ENCODE peak calls at places on chromosomes 1 and 21, in six cellular contexts. D, Y, J, P, Z and X are unnamed samples.

GRCh38 chr1:13737388-13737787 is 37.4 kb downstream of the PRDM2 start:
- DNase-seq in Z (peak), D (no peak), J (no peak), Y (no peak), P (no peak), X (peak)

GRCh38 chr1:39926343-39926769 is 24.6 kb upstream of the MYCL start:
- DNase-seq in D (no peak), P (peak), J (no peak), Y (no peak), Z (peak), X (no peak)

GRCh38 chr1:39141925-39142324 is 62.6 kb upstream of the MACF1 start:
- DNase-seq in D (no peak), J (no peak), P (peak), Z (peak), Y (no peak), X (no peak)

GRCh38 chr1:27350673-27351540 is 9.1 kb downstream of the SYTL1 start:
- DNase-seq in Z (peak), D (no peak), Y (peak), P (no peak), J (no peak), X (no peak)

GRCh38 chr1:21966247-21967000 is 10.4 kb upstream of the CELA3B start:
- DNase-seq in J (no peak), P (peak), D (no peak), Y (no peak), Z (peak), X (no peak)

GRCh38 chr1:221704291-221704690 is 37.6 kb downstream of the DUSP10 start:
- DNase-seq in J (no peak), Z (no peak), D (no peak), P (peak), Y (no peak), X (no peak)

GRCh38 chr1:217133958-217134856 is 411.0 kb upstream of the ESRRG start:
- DNase-seq in D (no peak), Z (peak), J (no peak), Y (peak), P (peak), X (no peak)

GRCh38 chr1:162070094-162070748 is 730 bp downstream of the NOS1AP start:
- DNase-seq in Y (no peak), D (no peak), Z (no peak), P (no peak), J (peak), X (peak)

GRCh38 chr1:186974774-186975181 is 146.0 kb downstream of the PLA2G4A start:
- DNase-seq in Z (peak), Y (no peak), D (peak), P (peak), J (no peak), X (no peak)

GRCh38 chr1:179083533-179083932 is 1.7 kb downstream of the TOR3A start:
- DNase-seq in Z (no peak), D (no peak), P (no peak), J (peak), Y (no peak), X (peak)

GRCh38 chr1:163395767-163396166 is 74.0 kb downstream of the NUF2 start:
- DNase-seq in Y (no peak), D (no peak), J (no peak), Z (peak), P (no peak), X (no peak)

GRCh38 chr1:44576456-44577150 is 97.7 kb downstream of the TMEM53 start:
- DNase-seq in Y (no peak), D (no peak), P (no peak), J (no peak), Z (no peak), X (no peak)

GRCh38 chr1:33972676-33973395 is 109.0 kb downstream of the HMGB4 start:
- DNase-seq in Y (peak), D (no peak), J (no peak), Z (peak), P (peak), X (no peak)

GRCh38 chr1:59178803-59179202 is 118.1 kb upstream of the FGGY start:
- DNase-seq in J (no peak), P (no peak), D (no peak), Y (no peak), Z (no peak), X (no peak)

GRCh38 chr21:41137401-41137800 is 30.6 kb upstream of the BACE2 start:
- DNase-seq in P (no peak), J (no peak), D (no peak), Z (no peak), Y (no peak), X (no peak)

GRCh38 chr1:21495225-21495820 is 13.9 kb upstream of the ALPL start:
- DNase-seq in D (no peak), P (no peak), J (no peak), Y (no peak), Z (no peak), X (no peak)

GRCh38 chr1:182671779-182672486 is 12.5 kb downstream of the RGS8 start:
- DNase-seq in P (no peak), Y (no peak), Z (no peak), D (no peak), J (no peak), X (no peak)

GRCh38 chr1:198125995-198126758 is 30.6 kb upstream of the NEK7 start:
- DNase-seq in P (peak), Z (peak), D (no peak), Y (no peak), J (no peak), X (no peak)

GRCh38 chr1:167472729-167473529 is 45.4 kb downstream of the CD247 start:
- DNase-seq in Y (no peak), D (no peak), Z (no peak), P (no peak), J (no peak), X (peak)

GRCh38 chr1:217469983-217470382 is 160.9 kb downstream of the GPATCH2 start:
- DNase-seq in D (no peak), P (no peak), J (no peak), Z (no peak), Y (no peak), X (no peak)

GRCh38 chr21:28833181-28833580 is 159.5 kb downstream of the LTN1 start:
- DNase-seq in J (no peak), Z (no peak), D (no peak), P (peak), Y (no peak), X (no peak)

GRCh38 chr21:44083631-44084291 is 23.4 kb upstream of the PWP2 start:
- DNase-seq in J (no peak), Y (no peak), P (no peak), Z (no peak), D (no peak), X (peak)

GRCh38 chr1:236127045-236127444 is 15.3 kb upstream of the GPR137B start:
- DNase-seq in J (no peak), P (no peak), D (no peak), Z (no peak), Y (no peak), X (no peak)

GRCh38 chr21:28516996-28517592 is 475.6 kb downstream of the LTN1 start:
- DNase-seq in Y (peak), D (no peak), P (no peak), J (peak), Z (peak), X (peak)

GRCh38 chr1:1630191-1630964 is 1.6 kb upstream of the MMP23B start:
- DNase-seq in Z (peak), J (peak), D (no peak), Y (peak), P (no peak), X (peak)

GRCh38 chr1:19033926-19034680 is 77.6 kb upstream of the IFFO2 start:
- DNase-seq in D (no peak), P (peak), Z (peak), J (no peak), Y (no peak), X (no peak)

GRCh38 chr1:84862810-84863251 is 30.2 kb downstream of the LPAR3 start:
- DNase-seq in J (no peak), P (no peak), Z (no peak), D (no peak), Y (no peak), X (peak)

GRCh38 chr1:32754282-32755097 is 51.9 kb upstream of the SYNC start:
- DNase-seq in D (no peak), P (peak), J (no peak), Y (no peak), Z (peak), X (peak)

GRCh38 chr1:46489638-46490602 is at the start of gene DMBX1:
- DNase-seq in D (no peak), P (no peak), J (peak), Z (no peak), Y (peak), X (peak)

GRCh38 chr1:109895720-109896504 is 14.7 kb upstream of the CSF1 start:
- DNase-seq in D (no peak), J (no peak), Y (peak), P (peak), Z (peak), X (peak)

GRCh38 chr21:21436012-21436545 is 437.9 kb downstream of the NCAM2 start:
- DNase-seq in Z (peak), Y (no peak), J (no peak), D (no peak), P (peak), X (no peak)

GRCh38 chr1:22320703-22321344 is 130.8 kb upstream of the ZBTB40 start:
- DNase-seq in Z (no peak), J (no peak), D (no peak), P (no peak), Y (no peak), X (no peak)

GRCh38 chr1:37995773-37996379 is 6.1 kb upstream of the SF3A3 start:
- DNase-seq in Y (peak), P (peak), D (peak), J (peak), Z (peak), X (peak)

GRCh38 chr1:222702210-222702609 is 10.1 kb downstream of the AIDA start:
- DNase-seq in Z (no peak), Y (no peak), J (no peak), P (no peak), D (no peak), X (no peak)

GRCh38 chr1:85091647-85092295 is 43.5 kb upstream of the MCOLN3 start:
- DNase-seq in P (no peak), Y (no peak), D (no peak), J (no peak), Z (no peak), X (peak)

GRCh38 chr1:60848583-60849188 is 233.7 kb upstream of the NFIA start:
- DNase-seq in Z (peak), J (no peak), D (no peak), P (peak), Y (no peak), X (no peak)

GRCh38 chr1:53130878-53131589 is 11.4 kb downstream of the SLC1A7 start:
- DNase-seq in P (no peak), Z (no peak), J (no peak), D (no peak), Y (no peak), X (no peak)

GRCh38 chr1:12231276-12231595 is 1.4 kb downstream of the VPS13D start:
- DNase-seq in J (no peak), Y (no peak), P (no peak), Z (peak), D (no peak), X (no peak)

GRCh38 chr1:12230549-12231275 is 882 bp downstream of the VPS13D start:
- DNase-seq in Y (peak), D (no peak), P (no peak), J (peak), Z (peak), X (no peak)

GRCh38 chr1:12228979-12229378 is 851 bp upstream of the VPS13D start:
- DNase-seq in D (no peak), J (no peak), Z (no peak), P (no peak), Y (no peak), X (no peak)

GRCh38 chr1:12229386-12229834 is 420 bp upstream of the VPS13D start:
- DNase-seq in D (no peak), P (no peak), Z (no peak), Y (no peak), J (no peak), X (no peak)

GRCh38 chr1:12229835-12230548 is at the start of gene VPS13D:
- DNase-seq in Z (peak), Y (peak), J (peak), P (peak), D (no peak), X (peak)
- TF ChIP-seq CTCF in Z (peak), Y (peak), J (peak), P (peak), D (peak), X (peak)

DNA sequence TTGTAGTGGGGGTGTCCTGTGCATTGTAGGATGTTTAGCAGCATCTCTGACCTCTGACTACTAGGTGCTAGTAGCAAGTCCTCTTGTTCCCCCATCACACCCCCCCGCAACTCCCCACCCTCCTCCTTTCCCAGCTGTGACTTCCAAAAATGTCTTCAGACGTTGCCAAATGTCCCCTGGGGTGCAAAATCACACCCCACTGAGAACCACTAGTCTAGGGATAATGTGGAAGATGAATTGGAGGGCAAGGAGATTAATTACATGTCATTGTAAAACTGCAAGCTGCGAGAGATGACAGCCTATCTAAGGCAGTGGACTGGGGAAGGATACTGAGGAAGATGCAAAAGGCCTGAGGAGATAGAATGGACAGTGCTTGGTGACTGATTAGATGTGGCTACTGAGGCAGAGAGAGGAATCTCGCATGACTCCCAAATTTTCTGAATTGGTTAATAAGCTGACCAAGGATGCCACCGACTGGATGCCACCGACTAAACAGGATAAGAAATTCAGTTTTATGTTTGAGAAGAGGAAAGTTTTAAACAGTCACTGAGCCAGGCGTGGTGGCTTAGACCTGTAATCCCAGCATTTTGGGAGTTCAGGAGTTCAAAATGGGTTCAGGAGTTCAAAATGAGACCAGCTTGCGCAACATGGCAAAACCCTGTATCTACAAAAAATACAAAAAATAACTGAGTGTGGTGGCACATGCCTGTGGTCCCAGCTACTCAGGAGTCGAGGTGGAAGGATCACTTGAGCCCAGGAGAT is 3.1 kb upstream of the JAK1 start:
- DNase-seq in Y (no peak), Z (no peak), P (peak), D (no peak), J (no peak), X (no peak)
- TF ChIP-seq CTCF in Y (no peak), Z (peak), P (peak), D (no peak), J (no peak), X (no peak)

DNA sequence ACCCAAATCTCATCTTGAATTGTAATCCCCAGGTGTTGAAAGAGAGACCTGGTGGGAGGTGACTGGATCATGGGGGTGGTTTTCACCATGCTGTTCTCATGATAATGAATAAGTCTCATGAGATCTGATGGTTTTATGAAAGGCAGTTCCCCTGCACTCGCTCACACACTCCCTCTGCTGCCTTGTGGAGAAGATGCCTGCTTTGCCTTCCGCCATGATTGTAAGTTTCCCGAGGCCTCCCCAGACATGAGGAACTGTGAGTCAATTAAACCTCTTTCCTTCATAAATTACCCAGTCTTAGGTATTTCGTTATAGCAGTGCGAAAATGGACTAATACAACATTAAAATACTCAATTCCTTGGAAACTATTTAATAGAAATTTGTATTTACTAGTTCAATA is 99.2 kb downstream of the PROX1 start:
- DNase-seq in Z (no peak), P (no peak), Y (no peak), J (no peak), D (no peak), X (no peak)
- TF ChIP-seq CTCF in Z (no peak), P (no peak), Y (no peak), J (no peak), D (no peak), X (no peak)

GRCh38 chr1:86352096-86352495 is 44.0 kb downstream of the ODF2L start:
- DNase-seq in Y (no peak), D (no peak), P (no peak), Z (peak), J (no peak), X (no peak)

DNA sequence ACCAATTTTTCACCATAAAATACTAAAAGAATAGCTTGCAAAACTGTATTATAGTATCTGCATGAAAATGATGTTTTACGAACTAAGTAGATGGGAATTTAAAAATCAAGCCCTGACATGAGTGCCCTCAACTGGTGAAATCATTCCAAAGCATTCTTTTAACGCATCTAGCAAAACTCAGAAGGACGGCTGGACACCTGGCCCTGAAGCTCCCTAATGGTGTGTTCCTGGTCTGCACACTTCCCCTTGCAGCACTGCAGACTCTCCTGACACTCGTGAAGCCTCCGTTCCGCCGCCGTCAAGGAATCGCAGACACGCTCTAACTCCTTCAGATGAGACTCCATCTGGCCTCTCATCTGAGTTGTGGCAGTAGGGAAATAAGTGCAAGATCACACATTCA is 39.9 kb downstream of the ODF2L start:
- DNase-seq in D (peak), J (no peak), P (peak), Y (no peak), Z (peak), X (no peak)
- TF ChIP-seq CTCF in D (no peak), J (no peak), P (peak), Y (peak), Z (peak), X (no peak)

GRCh38 chr1:202565890-202566289 is 144.4 kb downstream of the SYT2 start:
- DNase-seq in J (peak), Z (no peak), D (no peak), Y (no peak), P (no peak), X (peak)
- TF ChIP-seq CTCF in J (peak), Z (no peak), D (no peak), Y (no peak), P (no peak), X (no peak)

DNA sequence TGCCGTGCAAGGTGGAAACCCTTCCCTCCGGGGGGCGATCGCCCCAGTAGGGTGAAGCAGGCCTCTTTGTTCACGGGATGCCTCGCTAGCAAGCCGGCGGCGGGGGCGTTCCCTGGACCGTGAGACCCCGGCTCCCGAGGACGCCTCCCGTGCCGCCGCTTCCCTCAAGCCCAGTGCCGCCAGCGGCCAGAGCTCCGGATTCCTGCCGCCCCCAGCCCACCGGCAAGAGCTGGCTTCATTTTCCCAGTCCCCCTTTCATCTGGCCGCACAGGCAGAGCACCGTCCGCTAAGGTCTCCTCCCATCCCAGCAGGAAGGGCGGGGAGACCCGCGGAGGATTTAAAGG is 16.3 kb downstream of the IER5 start:
- DNase-seq in Y (no peak), D (no peak), Z (peak), J (peak), P (no peak), X (peak)
- TF ChIP-seq CTCF in Y (no peak), D (no peak), Z (no peak), J (peak), P (no peak), X (peak)

DNA sequence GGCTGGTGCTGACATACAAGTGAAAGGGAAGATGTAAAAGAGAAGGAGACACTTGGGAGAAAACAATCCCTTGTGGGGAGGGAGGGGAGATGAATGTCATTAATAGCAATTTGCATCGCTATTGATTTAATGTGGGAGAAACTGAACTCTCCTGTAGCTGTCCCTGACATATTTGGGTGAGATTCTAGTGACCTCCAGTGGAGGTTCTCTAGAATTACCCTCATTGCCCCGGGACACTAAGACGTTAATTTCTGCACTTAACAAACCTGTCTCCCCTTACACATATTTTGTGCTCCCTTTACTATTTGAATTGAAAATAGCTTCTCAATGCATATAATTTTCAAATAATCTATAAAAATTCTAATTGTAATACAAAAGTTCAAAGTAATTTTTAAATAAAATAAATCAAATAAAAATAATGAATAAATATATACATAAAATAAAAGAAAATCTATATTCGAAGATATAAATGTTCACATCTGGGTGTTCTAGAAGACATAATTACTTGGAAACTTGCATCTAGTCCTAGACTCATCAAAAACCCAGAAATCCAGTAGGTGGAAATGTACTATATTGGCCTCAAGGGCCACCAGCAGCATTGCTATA is 283.0 kb downstream of the LMX1A start:
- DNase-seq in J (no peak), P (peak), D (no peak), Z (peak), Y (no peak), X (no peak)
- TF ChIP-seq CTCF in J (peak), P (peak), D (peak), Z (peak), Y (peak), X (peak)

DNA sequence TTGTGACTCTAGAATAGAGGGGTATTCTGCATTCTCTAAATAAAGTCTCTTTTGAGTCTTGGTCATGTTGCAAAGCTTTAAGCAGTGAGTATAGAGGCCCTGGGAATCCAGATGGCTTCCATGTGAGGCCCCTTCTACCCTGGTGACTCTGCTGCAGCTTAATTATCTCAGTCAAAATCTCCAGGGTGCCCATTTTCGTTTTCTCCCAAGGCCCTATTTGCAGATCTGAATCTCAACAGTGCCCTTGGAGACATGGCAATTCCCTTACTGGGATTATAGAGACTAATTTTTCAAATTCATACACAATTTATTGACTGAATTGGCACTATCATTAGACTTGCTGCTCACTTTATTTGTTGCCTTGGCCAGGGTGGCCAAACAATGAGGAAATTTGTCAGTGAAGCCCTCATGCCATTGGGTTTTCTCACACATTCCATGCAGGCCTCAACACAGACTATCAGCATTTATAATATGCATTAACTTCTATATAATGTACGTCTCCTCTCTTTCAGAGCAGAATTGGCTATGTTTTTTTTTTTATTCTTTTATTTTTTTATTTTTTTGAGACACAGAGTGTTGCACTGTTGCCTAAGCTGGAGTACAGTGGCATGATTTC is 35.1 kb downstream of the PROX1 start:
- DNase-seq in D (no peak), Z (no peak), Y (no peak), J (no peak), P (no peak), X (no peak)
- TF ChIP-seq CTCF in D (no peak), Z (no peak), Y (no peak), J (no peak), P (no peak), X (no peak)